ENCODE peak calls at places on chromosomes 2 and 18, in ten cellular contexts. M is RWPE1, V is NCI-H2171, R is caudate nucleus, T is retinal pigment epithelial cell, C is H4, Z is cardiac fibroblast, E is activated T-cell treated with anti-CD3 and anti-CD28 coated beads for 48 hours, L is prostate gland, K is NCI-H2029. G is an unnamed sample.

GRCh38 chr18:12751891-12752290 is 49.0 kb downstream of the PSMG2 start:
- DNase-seq in M (no peak), V (no peak), R (no peak), T (no peak), C (no peak), Z (no peak), E (no peak), L (no peak), K (no peak), G (no peak)

GRCh38 chr18:34976899-34977786 is 64.1 kb upstream of the MAPRE2 start:
- DNase-seq in M (no peak), V (peak), R (peak), T (no peak), C (peak), Z (peak), E (peak), L (peak), K (peak), G (peak)

GRCh38 chr2:231464576-231465540 is 574 bp upstream of the NCL start:
- DNase-seq in M (peak), V (peak), R (peak), T (no peak), C (no peak), Z (no peak), E (peak), L (peak), K (peak), G (peak)

GRCh38 chr18:79329786-79330185 is 65.9 kb upstream of the NFATC1 start:
- DNase-seq in M (no peak), V (no peak), R (no peak), T (no peak), C (no peak), Z (no peak), E (no peak), L (no peak), K (no peak), G (no peak)

GRCh38 chr2:241194811-241195210 is 6.3 kb downstream of the ANO7 start:
- DNase-seq in M (no peak), V (no peak), R (no peak), T (no peak), C (no peak), Z (no peak), E (no peak), L (no peak), K (no peak), G (no peak)

GRCh38 chr2:149093579-149093978 is 55.1 kb downstream of the LYPD6B start:
- DNase-seq in M (no peak), V (no peak), R (no peak), T (no peak), C (no peak), Z (no peak), E (no peak), L (no peak), K (no peak), G (no peak)

GRCh38 chr2:46858697-46859080 is 56.9 kb downstream of the MCFD2 start:
- DNase-seq in M (no peak), V (no peak), R (no peak), T (peak), C (no peak), Z (peak), E (no peak), L (no peak), K (no peak), G (no peak)

GRCh38 chr2:227347117-227347516 is 22.1 kb downstream of the MFF start:
- DNase-seq in M (no peak), V (no peak), R (no peak), T (no peak), C (no peak), Z (no peak), E (no peak), L (no peak), K (no peak), G (no peak)

GRCh38 chr2:236619910-236620612 is 50.4 kb downstream of the ACKR3 start:
- DNase-seq in M (no peak), V (no peak), R (no peak), T (no peak), C (no peak), Z (no peak), E (no peak), L (no peak), K (no peak), G (no peak)

GRCh38 chr2:221914334-221914733 is 342.2 kb upstream of the EPHA4 start:
- DNase-seq in M (no peak), V (no peak), R (no peak), T (no peak), C (no peak), Z (no peak), E (no peak), L (no peak), K (no peak), G (no peak)

GRCh38 chr18:72206814-72207213 is 337.3 kb downstream of the CBLN2 start:
- DNase-seq in M (no peak), V (no peak), R (no peak), T (no peak), C (no peak), Z (no peak), E (no peak), L (no peak), K (no peak), G (no peak)

GRCh38 chr2:56034258-56034657 is 110.7 kb upstream of the EFEMP1 start:
- DNase-seq in M (peak), V (no peak), R (no peak), T (no peak), C (no peak), Z (no peak), E (no peak), L (no peak), K (no peak), G (no peak)

GRCh38 chr2:173400760-173401159 is 46.1 kb downstream of the CDCA7 start:
- DNase-seq in M (no peak), V (no peak), R (no peak), T (no peak), C (peak), Z (no peak), E (no peak), L (no peak), K (no peak), G (no peak)

GRCh38 chr2:148135705-148136104 is 114.8 kb downstream of the MBD5 start:
- DNase-seq in M (no peak), V (no peak), R (no peak), T (no peak), C (no peak), Z (no peak), E (no peak), L (no peak), K (no peak), G (no peak)

GRCh38 chr2:208103616-208104015 is 20.7 kb downstream of the CRYGD start:
- DNase-seq in M (no peak), V (no peak), R (no peak), T (no peak), C (no peak), Z (no peak), E (no peak), L (no peak), K (no peak), G (no peak)

GRCh38 chr2:61631321-61631720 is 93.2 kb upstream of the XPO1 start:
- DNase-seq in M (no peak), V (no peak), R (no peak), T (no peak), C (no peak), Z (no peak), E (no peak), L (no peak), K (no peak), G (no peak)

GRCh38 chr18:9092665-9093064 is 9.8 kb upstream of the NDUFV2 start:
- DNase-seq in M (no peak), V (no peak), R (no peak), T (no peak), C (no peak), Z (peak), E (no peak), L (no peak), K (no peak), G (no peak)

GRCh38 chr18:7872569-7872968 is 305.5 kb downstream of the PTPRM start:
- DNase-seq in M (peak), V (no peak), R (no peak), T (no peak), C (peak), Z (peak), E (no peak), L (no peak), K (peak), G (no peak)

GRCh38 chr18:44181951-44182350 is 498.7 kb upstream of the SETBP1 start:
- DNase-seq in M (no peak), V (no peak), R (no peak), T (no peak), C (no peak), Z (no peak), E (no peak), L (no peak), K (no peak), G (no peak)

GRCh38 chr2:15177103-15177502 is 384.0 kb downstream of the NBAS start:
- DNase-seq in M (no peak), V (no peak), R (no peak), T (no peak), C (peak), Z (no peak), E (peak), L (no peak), K (no peak), G (no peak)

GRCh38 chr2:239252433-239253200 is 148.2 kb downstream of the HDAC4 start:
- DNase-seq in M (no peak), V (no peak), R (no peak), T (no peak), C (no peak), Z (peak), E (no peak), L (no peak), K (no peak), G (peak)